ENCODE peak calls at places on chromosomes 16 and 17, in four cellular contexts. L is K562, Z is endothelial cell of umbilical vein, D is HepG2. J is an unnamed sample.

GRCh38 chr16:3789375-3790067 is 72.2 kb upstream of the TRAP1 start:
- DNase-seq in L (no peak), Z (no peak), D (no peak), J (no peak)

GRCh38 chr16:23581746-23582145 is 14.4 kb downstream of the NDUFAB1 start:
- DNase-seq in L (no peak), Z (no peak), D (no peak), J (no peak)

GRCh38 chr16:55773859-55774549 is 58.9 kb downstream of the CES1 start:
- DNase-seq in L (no peak), Z (no peak), D (no peak), J (no peak)

GRCh38 chr17:67132366-67132765 is 88.0 kb downstream of the CACNG1 start:
- DNase-seq in L (no peak), Z (no peak), D (no peak), J (no peak)

GRCh38 chr16:2482181-2483107 is 7.5 kb downstream of the TBC1D24 start:
- DNase-seq in L (peak), Z (no peak), D (no peak), J (no peak)

GRCh38 chr16:21698169-21699032 is 34.6 kb downstream of the OTOA start:
- DNase-seq in L (no peak), Z (no peak), D (no peak), J (no peak)

GRCh38 chr16:66264311-66265105 is 102.0 kb upstream of the CDH5 start:
- DNase-seq in L (no peak), Z (no peak), D (no peak), J (no peak)

GRCh38 chr17:29590261-29590978 is 972 bp upstream of the GIT1 start:
- DNase-seq in L (no peak), Z (no peak), D (no peak), J (peak)

GRCh38 chr16:85969591-85969990 is 70.6 kb downstream of the IRF8 start:
- DNase-seq in L (no peak), Z (no peak), D (no peak), J (no peak)

GRCh38 chr17:57305918-57306317 is 49.6 kb downstream of the MSI2 start:
- DNase-seq in L (no peak), Z (no peak), D (no peak), J (no peak)

GRCh38 chr17:42387221-42387657 is 1.0 kb downstream of the STAT3 start:
- DNase-seq in L (no peak), Z (peak), D (peak), J (no peak)

GRCh38 chr16:49817754-49818507 is 38.0 kb downstream of the ZNF423 start:
- DNase-seq in L (no peak), Z (no peak), D (no peak), J (no peak)

DNA sequence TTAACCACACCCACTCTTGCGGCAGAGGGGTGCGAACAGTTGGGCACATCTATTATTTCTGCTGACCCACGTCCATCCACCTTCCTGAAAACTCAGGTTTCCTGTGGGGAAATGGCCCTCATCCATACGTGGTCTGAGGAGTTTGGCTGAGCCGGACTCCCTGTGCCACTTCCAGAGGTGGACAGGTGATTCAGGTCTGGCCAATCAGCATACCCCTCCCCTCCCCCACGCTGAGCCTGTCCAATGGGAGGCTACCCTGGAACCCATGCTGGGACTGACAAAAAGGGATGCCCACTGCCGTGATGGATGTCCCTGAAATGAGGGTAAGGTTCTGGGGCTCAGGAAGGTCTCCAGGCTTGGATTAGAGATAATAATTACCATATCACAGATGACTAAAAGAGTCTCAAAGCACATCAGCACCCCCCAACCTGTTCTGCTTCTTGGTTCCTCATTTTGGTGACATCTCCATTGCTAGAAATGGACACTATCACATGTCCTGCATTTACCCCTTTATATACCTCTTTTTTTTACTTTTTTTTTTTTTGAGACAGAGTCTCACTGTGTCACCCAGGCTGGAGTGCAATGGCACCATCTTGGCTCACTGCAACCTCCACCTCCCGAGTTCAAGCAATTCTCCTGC is 5.3 kb upstream of the MAPK7 start:
- DNase-seq in L (no peak), Z (no peak), D (no peak), J (no peak)
- TF ChIP-seq JUN in L (no peak), Z (no peak), D (no peak), J (no peak)

GRCh38 chr16:20302389-20302788 is 24.9 kb downstream of the GP2 start:
- DNase-seq in L (no peak), Z (no peak), D (no peak), J (no peak)

GRCh38 chr16:20301840-20302239 is 25.5 kb downstream of the GP2 start:
- DNase-seq in L (no peak), Z (no peak), D (no peak), J (no peak)

GRCh38 chr16:20303012-20303411 is 24.3 kb downstream of the GP2 start:
- DNase-seq in L (peak), Z (no peak), D (no peak), J (no peak)

GRCh38 chr16:20298452-20298851 is 28.9 kb downstream of the GP2 start:
- DNase-seq in L (no peak), Z (no peak), D (no peak), J (no peak)

DNA sequence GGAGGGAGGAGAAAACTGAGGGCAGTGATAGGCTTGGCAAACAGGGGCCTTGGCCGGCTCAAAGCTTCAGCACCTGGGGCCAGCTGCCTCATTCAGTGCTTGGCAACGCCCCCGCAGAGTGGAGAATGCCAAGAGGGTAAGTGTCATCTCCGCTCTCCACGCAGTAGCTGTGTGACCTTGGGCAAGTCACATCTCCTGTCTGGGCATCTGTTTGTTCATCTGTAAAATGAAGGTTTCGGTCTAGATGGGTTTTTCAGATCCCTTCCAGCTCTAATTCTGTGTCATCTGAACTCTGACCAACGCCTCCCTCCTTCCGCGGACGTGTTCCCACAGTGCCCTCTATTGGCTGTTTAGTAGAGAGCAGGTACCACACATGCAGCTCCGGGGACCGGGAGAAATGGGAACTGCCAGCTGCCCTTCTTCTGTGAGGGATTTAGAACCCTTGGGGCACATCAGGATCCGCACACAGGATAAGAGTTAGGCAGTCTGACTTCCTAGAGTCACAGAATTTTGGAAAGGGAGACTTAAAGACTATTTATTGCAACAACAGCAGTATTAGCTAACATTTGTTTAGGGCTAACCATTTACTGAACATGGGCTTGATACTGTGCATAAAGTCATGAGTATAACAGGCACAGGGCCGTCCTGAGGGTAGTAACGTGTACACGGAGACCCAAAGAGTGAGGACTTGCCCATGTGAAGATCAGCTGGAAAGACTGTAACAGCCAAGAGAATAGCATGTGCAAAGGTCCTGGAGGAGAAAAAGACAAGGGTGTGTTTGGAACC is 26.8 kb downstream of the GP2 start:
- DNase-seq in L (peak), Z (peak), D (peak), J (peak)
- TF ChIP-seq MYC in L (no peak), Z (no peak), D (no peak), J (no peak)

GRCh38 chr17:924711-925480 is 54.7 kb downstream of the NXN start:
- DNase-seq in L (no peak), Z (no peak), D (no peak), J (no peak)
- TF ChIP-seq MAX in L (no peak), Z (no peak), D (no peak), J (no peak)

DNA sequence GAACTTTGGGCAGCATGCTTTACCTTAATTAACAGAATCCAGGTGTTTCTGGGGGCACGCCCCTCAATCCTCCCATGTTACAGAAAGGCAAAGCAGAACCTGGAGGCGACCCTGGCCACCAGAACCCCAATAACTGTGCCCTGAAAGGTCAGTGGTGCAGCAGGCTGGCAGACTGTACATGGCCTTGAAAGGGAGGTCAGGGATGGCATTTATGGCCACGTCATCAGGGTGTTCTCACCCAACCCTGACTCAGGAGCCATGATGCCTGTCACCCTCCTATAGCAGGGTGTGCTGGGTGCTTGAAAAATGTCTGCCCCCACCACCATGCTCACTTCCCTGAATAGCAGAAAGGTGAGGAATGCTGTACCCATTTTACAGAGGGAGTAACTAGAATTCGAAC is 177.7 kb downstream of the TMEM132E start:
- DNase-seq in L (no peak), Z (no peak), D (no peak), J (no peak)
- TF ChIP-seq JUN in L (no peak), Z (no peak), D (no peak), J (no peak)

GRCh38 chr16:79535130-79535529 is 65.4 kb downstream of the MAF start:
- DNase-seq in L (no peak), Z (no peak), D (no peak), J (no peak)

GRCh38 chr16:79534143-79534542 is 66.4 kb downstream of the MAF start:
- DNase-seq in L (no peak), Z (no peak), D (no peak), J (no peak)

GRCh38 chr16:79533292-79533691 is 67.2 kb downstream of the MAF start:
- DNase-seq in L (no peak), Z (no peak), D (no peak), J (no peak)

GRCh38 chr16:79536958-79537357 is 63.6 kb downstream of the MAF start:
- DNase-seq in L (no peak), Z (no peak), D (no peak), J (no peak)

DNA sequence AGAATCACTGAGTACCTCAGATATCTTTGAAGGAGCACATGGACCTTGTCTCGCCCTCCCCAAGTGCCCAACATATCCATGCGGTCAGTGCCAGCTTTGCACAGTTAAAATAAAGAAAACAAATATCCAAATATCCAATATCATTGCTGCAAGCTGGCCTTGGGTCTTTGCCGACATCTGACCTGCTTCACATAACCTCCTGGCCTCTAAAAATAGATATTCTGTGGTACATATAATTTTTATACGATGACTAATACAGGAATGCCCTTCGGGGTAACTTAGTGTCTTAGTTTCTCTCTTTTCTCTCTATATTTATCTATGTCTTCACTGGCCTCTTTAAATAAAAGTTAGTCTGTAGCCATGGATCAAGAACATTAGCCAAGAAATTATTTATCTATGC is 67.8 kb downstream of the MAF start:
- DNase-seq in L (no peak), Z (no peak), D (no peak), J (no peak)
- TF ChIP-seq MYC in L (no peak), Z (no peak), D (no peak), J (no peak)

GRCh38 chr17:50150354-50151040 is at the start of gene PPP1R9B:
- DNase-seq in L (no peak), Z (no peak), D (no peak), J (no peak)

GRCh38 chr17:50151041-50151936 is 812 bp upstream of the PPP1R9B start:
- DNase-seq in L (peak), Z (peak), D (peak), J (peak)

GRCh38 chr17:50148226-50149098 is 2.0 kb downstream of the PPP1R9B start:
- DNase-seq in L (peak), Z (no peak), D (peak), J (peak)

GRCh38 chr17:50149099-50149424 is 1.4 kb downstream of the PPP1R9B start:
- DNase-seq in L (no peak), Z (no peak), D (no peak), J (no peak)

DNA sequence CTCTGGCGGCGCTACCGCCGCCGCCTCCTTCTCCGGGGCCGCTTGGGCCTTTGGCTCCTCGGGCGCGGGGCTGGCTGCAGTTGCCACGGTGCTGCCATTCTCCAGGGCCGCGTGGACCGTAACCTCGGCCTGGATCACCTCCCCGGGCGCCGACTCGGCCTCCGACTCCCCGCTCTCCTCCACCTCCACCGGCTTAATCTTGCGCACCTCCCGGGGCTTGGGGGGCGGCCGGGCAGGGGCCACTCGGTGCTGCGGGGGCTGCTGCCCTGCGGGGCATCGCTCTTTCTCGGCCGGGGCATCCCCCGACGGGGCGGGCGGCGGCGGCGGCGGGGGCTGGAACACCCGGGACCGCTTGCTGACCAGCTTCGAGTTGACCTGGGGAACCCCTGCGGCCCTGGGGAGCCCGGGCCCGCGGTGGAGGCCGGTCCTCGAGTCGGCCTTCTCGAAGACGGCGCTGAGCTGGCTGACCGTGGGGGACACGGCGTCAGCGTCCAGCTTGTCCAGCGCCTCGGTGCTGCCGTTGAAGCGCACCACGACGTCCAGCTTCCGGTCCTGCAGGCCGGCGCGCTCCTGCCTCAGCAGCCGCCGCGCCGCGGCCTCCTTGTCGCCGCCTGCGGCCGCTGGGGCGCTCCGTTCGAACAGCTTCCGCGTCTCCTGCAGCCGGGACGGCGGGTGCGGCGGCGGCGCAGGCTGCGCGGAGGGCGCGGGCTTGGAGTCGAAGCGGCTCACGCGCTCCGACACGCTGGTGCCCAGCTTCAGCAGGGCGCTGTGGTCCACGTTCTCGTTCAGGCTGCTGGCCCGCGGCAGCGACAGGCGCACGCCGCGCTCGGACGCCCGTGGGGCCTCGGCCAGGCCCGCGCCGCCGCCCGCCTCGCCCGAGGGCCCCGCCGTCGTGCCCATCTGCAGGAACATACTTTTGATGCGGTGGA is 788 bp downstream of the PPP1R9B start:
- DNase-seq in L (peak), Z (peak), D (no peak), J (no peak)
- TF ChIP-seq MAX in L (peak), Z (no peak), D (peak), J (peak)

GRCh38 chr17:43940630-43941029 is 1.6 kb downstream of the PPY start:
- DNase-seq in L (peak), Z (peak), D (peak), J (peak)
- TF ChIP-seq JUN in L (no peak), Z (no peak), D (no peak), J (no peak)

DNA sequence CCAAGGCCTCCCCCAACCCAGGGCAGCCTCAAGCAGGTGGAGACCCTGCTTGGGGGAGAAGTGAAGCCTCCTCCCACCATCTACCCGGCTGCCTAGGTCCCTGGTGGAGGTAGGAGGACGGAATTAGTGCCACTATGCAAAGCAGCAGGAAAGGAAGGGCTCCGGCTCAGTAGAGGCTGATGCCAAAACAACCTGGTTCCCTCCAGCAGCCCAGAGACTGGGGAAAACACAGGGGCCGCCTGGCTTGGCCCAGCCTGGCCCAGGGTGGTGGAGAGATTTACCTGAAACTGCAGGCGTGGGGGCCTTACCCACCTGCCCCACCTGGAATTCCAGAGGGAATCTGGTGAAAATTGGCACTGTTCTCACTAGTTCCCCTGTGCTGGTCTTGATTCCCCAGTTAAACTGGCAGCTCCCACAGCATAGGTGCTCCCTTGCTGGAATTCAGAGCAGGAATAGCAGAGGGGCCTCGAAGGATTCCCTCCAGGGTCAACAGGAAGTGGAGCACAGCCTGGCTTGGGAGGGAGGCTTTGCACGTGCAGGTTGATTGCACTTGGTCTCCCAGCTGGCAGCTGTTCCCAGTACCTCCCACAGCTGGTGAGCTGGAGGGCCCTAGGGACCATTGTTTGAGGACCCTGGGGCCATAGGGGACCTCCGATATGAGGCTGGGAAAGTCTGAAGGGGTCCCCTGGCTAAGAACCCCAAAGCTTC is 4.5 kb downstream of the CD79B start:
- DNase-seq in L (no peak), Z (no peak), D (no peak), J (no peak)
- TF ChIP-seq MYC in L (no peak), Z (no peak), D (no peak), J (no peak)

DNA sequence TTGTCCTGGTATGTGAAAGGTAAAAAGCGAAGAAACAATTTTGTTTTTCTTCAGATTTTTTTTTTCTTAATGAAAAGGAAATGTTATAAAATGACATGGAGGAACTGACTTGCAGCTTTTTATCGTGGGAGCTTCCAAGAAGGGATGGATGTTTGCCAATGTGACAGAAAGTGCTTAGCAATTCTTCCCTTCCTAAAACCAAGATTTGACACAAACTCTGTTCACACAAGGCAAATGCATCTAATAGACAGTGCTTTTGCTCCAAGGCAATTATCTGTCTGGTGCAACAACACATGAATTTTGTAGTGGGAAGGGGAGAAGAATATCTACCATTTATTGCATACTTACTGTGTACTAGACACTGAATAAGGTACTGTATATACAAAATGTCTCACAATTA is 988.5 kb downstream of the CDH11 start:
- DNase-seq in L (no peak), Z (no peak), D (no peak), J (no peak)
- TF ChIP-seq MAX in L (no peak), Z (no peak), D (no peak), J (no peak)

J was measured in A549.